ENCODE peak calls at places on chromosomes 7 and 10, in four cellular contexts. D, T, I and Z are unnamed samples. For H3K9me3 and H3K4me1, the result is how much of the 10 kb centered on the place peaks cover.

GRCh38 chr10:68492118-68492517 is 20.3 kb upstream of the DNA2 start:
- DNase-seq in D (no peak), T (no peak), I (no peak), Z (no peak)

GRCh38 chr7:6181136-6181535 is 91.3 kb downstream of the CYTH3 start:
- DNase-seq in D (no peak), T (no peak), I (no peak), Z (no peak)

GRCh38 chr10:36182059-36182654 is 540.1 kb upstream of the FZD8 start:
- DNase-seq in D (no peak), T (peak), I (no peak), Z (no peak)

GRCh38 chr7:111929258-111929657 is 276.9 kb downstream of the DOCK4 start:
- DNase-seq in D (no peak), T (no peak), I (no peak), Z (no peak)

GRCh38 chr10:34290412-34291082 is 524.5 kb downstream of the PARD3 start:
- DNase-seq in D (no peak), T (no peak), I (peak), Z (no peak)

GRCh38 chr10:11798862-11799735 is 24.1 kb upstream of the PROSER2 start:
- DNase-seq in D (no peak), T (no peak), I (no peak), Z (peak)

GRCh38 chr7:112898432-112899290 is 108.5 kb upstream of the TMEM168 start:
- DNase-seq in D (peak), T (peak), I (peak), Z (no peak)

GRCh38 chr7:115851291-115851690 is 179.3 kb downstream of the TFEC start:
- DNase-seq in D (no peak), T (peak), I (peak), Z (no peak)

GRCh38 chr7:28093617-28094232 is 86.9 kb downstream of the JAZF1 start:
- DNase-seq in D (peak), T (peak), I (no peak), Z (peak)

GRCh38 chr7:97179454-97180104 is 62.1 kb downstream of the SDHAF3 start:
- DNase-seq in D (peak), T (peak), I (peak), Z (peak)

GRCh38 chr10:33273295-33274002 is 61.0 kb downstream of the NRP1 start:
- DNase-seq in D (no peak), T (peak), I (peak), Z (peak)

GRCh38 chr7:43653466-43653865 is 70.6 kb downstream of the STK17A start:
- DNase-seq in D (no peak), T (no peak), I (peak), Z (no peak)

GRCh38 chr10:67697646-67698245 is 1.8 kb upstream of the CTNNA3 start:
- DNase-seq in D (peak), T (peak), I (peak), Z (no peak)

GRCh38 chr10:60230892-60231291 is 158.8 kb downstream of the ANK3 start:
- DNase-seq in D (no peak), T (no peak), I (peak), Z (no peak)

GRCh38 chr7:38102486-38102885 is 75.6 kb upstream of the STARD3NL start:
- DNase-seq in D (no peak), T (no peak), I (peak), Z (no peak)

GRCh38 chr10:98293550-98294269 is 25.7 kb upstream of the LOXL4 start:
- DNase-seq in D (no peak), T (no peak), I (no peak), Z (no peak)

GRCh38 chr10:14926722-14927416 is 27.0 kb downstream of the DCLRE1C start:
- DNase-seq in D (no peak), T (no peak), I (no peak), Z (no peak)

GRCh38 chr7:82507365-82507975 is 63.9 kb upstream of the CACNA2D1 start:
- DNase-seq in D (no peak), T (no peak), I (no peak), Z (no peak)

GRCh38 chr7:82501256-82501815 is 57.8 kb upstream of the CACNA2D1 start:
- DNase-seq in D (no peak), T (no peak), I (no peak), Z (no peak)

GRCh38 chr7:82507976-82508677 is 64.5 kb upstream of the CACNA2D1 start:
- DNase-seq in D (no peak), T (no peak), I (no peak), Z (no peak)

GRCh38 chr7:82506702-82507101 is 63.1 kb upstream of the CACNA2D1 start:
- DNase-seq in D (no peak), T (no peak), I (peak), Z (peak)

GRCh38 chr7:82506208-82506607 is 62.6 kb upstream of the CACNA2D1 start:
- DNase-seq in D (no peak), T (no peak), I (no peak), Z (no peak)
- H3K27ac ChIP-seq in D (no peak), T (no peak), I (no peak), Z (no peak)

GRCh38 chr7:52992479-52993195 is 42.8 kb upstream of the POM121L12 start:
- DNase-seq in D (no peak), T (no peak), I (no peak), Z (no peak)
- H3K9me3 ChIP-seq in D (under half), T (under half), I (under half), Z (under half)

DNA sequence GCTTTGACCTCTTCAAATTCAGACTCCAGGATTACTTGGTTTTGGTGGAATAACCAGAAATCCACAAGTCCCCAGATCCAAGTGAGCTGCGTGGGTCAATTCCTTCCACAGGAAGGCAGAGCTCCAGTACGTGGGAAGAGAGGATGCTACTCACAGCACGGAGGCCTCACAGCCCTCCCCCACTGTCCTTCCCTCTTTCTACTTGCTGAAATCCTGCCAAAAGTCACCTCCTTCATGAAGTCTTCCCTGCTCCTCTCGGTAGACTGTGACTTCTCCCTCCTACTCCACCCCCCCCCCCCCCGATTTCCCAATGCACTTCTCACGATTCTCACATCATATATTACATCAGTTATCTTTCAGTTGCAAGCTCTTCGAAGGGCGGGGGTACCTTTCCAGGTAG is 12.3 kb downstream of the CAMK2G start:
- DNase-seq in D (no peak), T (no peak), I (no peak), Z (no peak)
- H3K4me1 ChIP-seq in D (half or more), T (under half), I (under half), Z (under half)

DNA sequence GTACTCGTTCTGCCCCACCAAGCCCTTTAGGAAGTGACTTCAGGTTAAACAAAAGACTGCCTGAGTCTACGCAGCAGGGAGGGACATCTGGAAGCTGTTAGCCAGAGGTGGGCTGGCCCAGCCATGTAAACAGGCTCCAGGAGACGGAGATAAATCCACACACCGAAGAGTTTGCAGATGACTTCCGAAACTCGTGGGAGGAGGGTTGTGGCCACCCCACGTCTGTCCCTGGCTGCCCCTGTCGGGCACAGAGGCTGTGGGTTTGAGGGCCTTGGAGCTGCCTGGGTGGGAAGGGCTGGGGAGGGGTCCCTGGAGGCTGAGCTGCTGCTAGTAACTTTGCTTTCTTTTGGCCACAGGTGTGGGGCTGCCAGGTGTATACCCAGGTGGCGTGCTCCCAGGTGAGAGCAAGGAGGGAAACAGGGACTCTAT is 15.6 kb downstream of the ELN start:
- DNase-seq in D (no peak), T (no peak), I (peak), Z (no peak)
- H3K27ac ChIP-seq in D (no peak), T (no peak), I (no peak), Z (no peak)

GRCh38 chr10:82883588-82883987 is 1008.6 kb downstream of the NRG3 start:
- DNase-seq in D (no peak), T (no peak), I (peak), Z (no peak)

GRCh38 chr10:82882722-82883121 is 1007.7 kb downstream of the NRG3 start:
- DNase-seq in D (no peak), T (no peak), I (no peak), Z (no peak)

DNA sequence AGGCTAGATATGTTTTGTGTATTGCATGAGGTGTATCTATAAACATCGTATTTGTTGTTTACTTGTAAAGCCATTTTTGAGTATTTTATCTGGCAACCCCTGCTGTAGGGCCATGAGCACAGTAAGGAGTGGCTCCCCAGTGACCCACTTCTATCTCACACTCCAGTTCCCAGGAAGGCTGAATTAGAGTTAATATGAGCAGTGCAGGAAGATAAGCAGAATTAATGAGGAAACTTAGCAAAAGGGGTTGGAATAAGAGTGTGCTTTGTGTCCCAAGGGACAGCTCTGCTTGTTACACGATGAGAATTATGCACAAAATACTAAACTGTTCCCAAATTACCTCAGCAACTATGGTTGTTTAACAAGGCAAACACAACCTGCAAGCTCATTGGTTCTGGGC is 1005.8 kb downstream of the NRG3 start:
- DNase-seq in D (no peak), T (no peak), I (no peak), Z (no peak)
- H3K9me3 ChIP-seq in D (under half), T (under half), I (under half), Z (under half)

DNA sequence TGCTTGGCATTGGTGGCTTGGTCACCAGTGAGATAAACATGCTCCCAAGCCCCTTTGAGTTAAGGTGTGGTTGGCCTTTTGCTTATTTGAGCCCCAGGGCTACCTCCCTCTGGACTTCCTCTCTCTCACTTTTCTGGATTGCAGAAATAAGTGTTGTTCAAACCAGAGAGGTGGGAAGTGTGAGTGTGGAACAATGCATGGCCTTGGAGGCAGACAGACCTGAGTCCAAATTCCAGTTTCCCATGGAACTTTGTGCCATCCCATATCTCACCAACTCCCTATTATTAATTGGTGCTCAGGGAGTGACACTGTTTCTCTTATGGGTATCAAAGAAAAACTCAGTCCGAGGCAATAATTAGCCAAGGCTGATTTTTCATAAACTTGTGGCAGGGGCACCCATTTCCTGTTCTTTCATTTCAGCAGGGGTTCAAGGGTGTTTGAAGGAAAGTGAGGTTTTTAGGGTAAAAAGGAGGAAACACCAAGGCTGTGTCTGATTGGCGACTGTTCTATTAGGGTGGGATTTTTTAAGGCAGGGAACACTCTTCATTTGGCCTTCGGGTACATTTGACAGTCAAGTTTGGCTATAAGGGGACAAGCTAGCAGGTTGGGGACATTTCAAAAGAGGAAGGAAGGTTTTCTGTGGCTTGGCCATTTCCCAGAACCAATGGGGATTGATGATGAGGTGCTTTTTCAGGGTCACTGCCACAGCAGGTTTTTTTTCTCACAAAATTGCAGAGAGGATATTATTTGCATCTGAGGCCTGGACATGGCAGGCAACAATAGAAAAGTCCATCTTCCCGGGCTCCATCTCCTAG is 148.8 kb upstream of the NPY start:
- DNase-seq in D (no peak), T (no peak), I (no peak), Z (no peak)
- H3K4me1 ChIP-seq in D (under half), T (under half), I (under half), Z (under half)

GRCh38 chr7:151349507-151349853 is 7.9 kb downstream of the NUB1 start:
- DNase-seq in D (no peak), T (no peak), I (no peak), Z (no peak)

GRCh38 chr7:151347200-151347599 is 5.6 kb downstream of the NUB1 start:
- DNase-seq in D (no peak), T (no peak), I (no peak), Z (no peak)

GRCh38 chr7:151346180-151346769 is 4.7 kb downstream of the NUB1 start:
- DNase-seq in D (no peak), T (peak), I (peak), Z (no peak)

GRCh38 chr7:151351027-151351426 is 9.4 kb downstream of the NUB1 start:
- DNase-seq in D (no peak), T (peak), I (no peak), Z (no peak)

DNA sequence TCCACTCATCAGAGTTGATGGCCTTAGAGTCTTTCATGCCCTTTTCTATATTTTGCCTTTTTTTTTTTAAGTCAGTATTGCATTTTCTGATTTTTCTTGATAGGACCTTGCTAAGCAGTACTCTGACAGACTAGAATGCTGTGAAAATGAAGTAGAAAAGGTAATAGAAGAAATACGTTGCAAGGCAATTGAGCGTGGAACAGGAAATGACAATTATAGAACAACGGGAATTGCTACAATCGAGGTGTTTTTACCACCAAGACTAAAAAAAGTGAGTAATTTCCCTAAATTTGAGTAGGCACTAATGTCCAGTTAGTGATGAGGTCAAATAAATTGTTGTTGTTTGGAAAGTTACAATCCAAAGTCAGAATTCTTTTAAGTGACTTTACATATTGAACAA is 7.4 kb downstream of the NUB1 start:
- DNase-seq in D (no peak), T (no peak), I (no peak), Z (no peak)
- H3K27ac ChIP-seq in D (peak), T (no peak), I (no peak), Z (no peak)

GRCh38 chr7:100654908-100655831 is 1.1 kb downstream of the ACTL6B start:
- DNase-seq in D (no peak), T (no peak), I (no peak), Z (no peak)
- H3K9me3 ChIP-seq in D (under half), T (under half), I (under half), Z (under half)

GRCh38 chr10:3876563-3876962 is 91.6 kb upstream of the KLF6 start:
- DNase-seq in D (no peak), T (no peak), I (no peak), Z (no peak)
- H3K4me1 ChIP-seq in D (under half), T (under half), I (under half), Z (under half)